ENCODE peak calls at places on chromosome 13, in six cellular contexts. D is tibial nerve, X is A549, T is suprapubic skin, J is ovary, V is transverse colon. G is an unnamed sample.

GRCh38 chr13:33776510-33776909 is 41.4 kb upstream of the RFC3 start:
- DNase-seq in V (no peak), T (no peak), J (no peak), X (no peak), D (no peak), G (peak)

GRCh38 chr13:36839281-36839680 is 20.3 kb downstream of the RFXAP start:
- DNase-seq in J (no peak), X (no peak), V (no peak), D (no peak), T (no peak), G (no peak)

GRCh38 chr13:25237083-25237482 is 50.2 kb downstream of the MTMR6 start:
- DNase-seq in T (no peak), V (no peak), J (no peak), X (no peak), D (no peak), G (no peak)

GRCh38 chr13:40518481-40518882 is 148.0 kb downstream of the FOXO1 start:
- DNase-seq in V (no peak), J (no peak), T (no peak), X (no peak), D (no peak), G (no peak)

GRCh38 chr13:33188093-33188882 is 97.3 kb downstream of the STARD13 start:
- DNase-seq in V (no peak), X (no peak), T (no peak), J (no peak), D (no peak), G (no peak)

GRCh38 chr13:93320942-93321341 is 94.3 kb downstream of the GPC6 start:
- DNase-seq in D (no peak), V (no peak), X (no peak), J (no peak), T (no peak), G (no peak)

GRCh38 chr13:31943591-31943990 is 88.0 kb upstream of the FRY start:
- DNase-seq in T (no peak), J (no peak), D (no peak), X (no peak), V (no peak), G (no peak)

GRCh38 chr13:110023729-110024645 is 237.6 kb upstream of the IRS2 start:
- DNase-seq in V (peak), X (no peak), T (no peak), J (peak), D (no peak), G (no peak)

GRCh38 chr13:110409581-110409992 is 102.5 kb downstream of the COL4A2 start:
- DNase-seq in D (no peak), J (no peak), T (no peak), V (no peak), X (no peak), G (no peak)

GRCh38 chr13:109468123-109468522 is 318.3 kb downstream of the IRS2 start:
- DNase-seq in V (no peak), T (no peak), X (no peak), J (no peak), D (no peak), G (no peak)

GRCh38 chr13:34349091-34349722 is 531.3 kb downstream of the RFC3 start:
- DNase-seq in D (peak), T (peak), V (peak), X (no peak), J (peak), G (no peak)

GRCh38 chr13:41751734-41752445 is 209.0 kb downstream of the VWA8 start:
- DNase-seq in D (no peak), J (no peak), X (no peak), T (no peak), V (no peak), G (no peak)

GRCh38 chr13:27194895-27195764 is 23.5 kb upstream of the USP12 start:
- DNase-seq in J (no peak), V (no peak), X (peak), T (no peak), D (no peak), G (no peak)

GRCh38 chr13:24218977-24219376 is 58.5 kb downstream of the SPATA13 start:
- DNase-seq in V (no peak), D (no peak), J (no peak), T (no peak), X (no peak), G (no peak)

GRCh38 chr13:68627377-68627776 is 1397.2 kb upstream of the PCDH9 start:
- DNase-seq in D (no peak), J (no peak), T (no peak), X (no peak), V (no peak), G (no peak)

GRCh38 chr13:20814224-20814910 is 40.6 kb upstream of the EEF1AKMT1 start:
- DNase-seq in X (peak), D (peak), T (peak), J (peak), V (peak), G (peak)

GRCh38 chr13:36674337-36675212 is 755 bp downstream of the SERTM1 start:
- DNase-seq in T (no peak), J (no peak), D (no peak), X (no peak), V (no peak), G (no peak)

GRCh38 chr13:32098275-32098674 is 66.7 kb downstream of the FRY start:
- DNase-seq in D (no peak), V (no peak), T (no peak), J (no peak), X (no peak), G (no peak)

GRCh38 chr13:98098511-98098910 is 44.4 kb upstream of the FARP1 start:
- DNase-seq in V (no peak), X (no peak), J (no peak), D (no peak), T (no peak), G (no peak)

GRCh38 chr13:52599853-52600603 is 42.2 kb upstream of the HNRNPA1L2 start:
- DNase-seq in X (no peak), T (peak), D (no peak), V (peak), J (peak), G (no peak)

GRCh38 chr13:48353590-48353989 is 50.0 kb downstream of the RB1 start:
- DNase-seq in X (no peak), V (no peak), J (no peak), D (no peak), T (no peak), G (no peak)
- TF ChIP-seq EP300 in X (no peak), V (no peak), J (no peak), D (no peak), T (no peak), G (no peak)

DNA sequence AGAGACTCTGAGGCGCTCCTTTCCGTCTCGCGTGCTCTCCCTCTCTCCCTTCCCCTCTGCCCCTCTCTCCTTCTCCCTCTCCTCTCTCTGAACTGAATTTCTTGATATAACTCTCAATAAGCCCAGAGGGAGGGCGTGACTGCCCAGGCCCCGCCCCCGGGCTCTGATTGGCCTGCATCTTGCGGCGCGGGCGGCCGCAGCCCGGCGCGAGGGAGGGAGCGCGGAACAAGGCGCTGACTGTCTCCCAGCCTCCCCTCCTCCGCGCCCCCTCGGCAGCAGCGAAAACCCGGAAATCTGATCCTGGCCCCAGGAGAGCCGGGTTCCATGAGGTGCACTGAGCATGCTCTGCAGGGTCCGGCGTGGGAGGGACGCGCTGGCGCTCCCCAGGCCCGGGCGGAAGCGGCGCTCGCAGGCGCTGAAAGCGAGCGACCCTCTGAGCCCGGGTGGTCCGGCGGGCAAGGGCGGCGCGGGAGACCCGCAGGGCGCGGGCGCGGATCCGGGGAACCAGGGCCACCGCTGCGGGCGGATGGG is at the start of gene PCDH9:
- DNase-seq in D (peak), J (peak), T (peak), X (peak), V (peak), G (peak)
- TF ChIP-seq EP300 in D (peak), J (no peak), T (no peak), X (no peak), V (no peak), G (no peak)

GRCh38 chr13:73399347-73400216 is 340.8 kb downstream of the KLF5 start:
- DNase-seq in J (no peak), T (no peak), V (peak), D (no peak), X (no peak), G (no peak)
- TF ChIP-seq EP300 in J (no peak), T (no peak), V (no peak), D (no peak), X (no peak), G (no peak)

GRCh38 chr13:50594276-50594970 is 249.1 kb downstream of the DLEU7 start:
- DNase-seq in T (no peak), J (no peak), V (peak), D (no peak), X (no peak), G (no peak)
- TF ChIP-seq EP300 in T (no peak), J (no peak), V (no peak), D (no peak), X (no peak), G (no peak)

DNA sequence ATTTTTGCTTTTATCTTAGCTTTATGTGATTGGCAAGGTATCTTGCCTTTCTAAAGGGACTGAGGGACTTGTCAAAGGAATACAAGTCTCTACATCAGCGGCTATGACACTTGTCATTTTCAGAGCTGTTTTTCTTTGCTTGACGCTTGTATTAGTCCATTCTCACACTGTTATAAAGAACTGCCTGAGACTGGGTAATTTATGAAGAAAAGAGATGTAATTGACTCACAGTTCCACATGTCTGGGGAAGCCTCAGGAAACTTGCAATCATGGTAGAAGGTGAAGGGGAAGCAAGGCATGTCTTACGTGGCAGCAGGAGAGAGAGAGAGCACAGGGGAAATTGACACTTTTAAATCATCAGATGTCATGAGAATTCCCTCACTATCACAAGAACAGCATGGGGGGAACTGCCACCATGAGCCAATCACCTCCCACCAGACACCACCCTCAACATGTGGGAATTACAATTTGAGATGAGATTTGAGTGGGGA is 128.2 kb downstream of the GPC5 start:
- DNase-seq in J (no peak), X (no peak), D (no peak), T (no peak), V (no peak), G (no peak)
- TF ChIP-seq EP300 in J (no peak), X (no peak), D (no peak), T (no peak), V (no peak), G (no peak)

GRCh38 chr13:57704031-57704430 is 72.5 kb downstream of the PCDH17 start:
- DNase-seq in X (no peak), V (no peak), D (no peak), T (no peak), J (no peak), G (no peak)
- TF ChIP-seq EP300 in X (no peak), V (no peak), D (no peak), T (no peak), J (no peak), G (no peak)

GRCh38 chr13:80571346-80572307 is 230.7 kb upstream of the SPRY2 start:
- DNase-seq in J (no peak), D (no peak), X (no peak), V (no peak), T (no peak), G (no peak)
- TF ChIP-seq EP300 in J (no peak), D (no peak), X (no peak), V (no peak), T (no peak), G (no peak)

GRCh38 chr13:113047587-113047986 is 58.0 kb upstream of the F7 start:
- DNase-seq in T (peak), J (no peak), D (no peak), V (no peak), X (no peak), G (no peak)
- TF ChIP-seq EP300 in T (no peak), J (no peak), D (no peak), V (no peak), X (no peak), G (no peak)

G was measured in esophagus muscularis mucosa.